ENCODE peak calls at places on chromosomes 3 and 15, in five cellular contexts. Z, D, G, K and W are unnamed samples.

GRCh38 chr15:79008666-79009065 is 63.8 kb upstream of the CTSH start:
- DNase-seq in Z (no peak), D (no peak), G (no peak), K (no peak), W (no peak)

GRCh38 chr15:80798911-80799310 is 19.7 kb downstream of the CEMIP start:
- DNase-seq in Z (no peak), D (no peak), G (no peak), K (no peak), W (no peak)

GRCh38 chr3:50567011-50567385 is 549 bp downstream of the C3orf18 start:
- DNase-seq in Z (no peak), D (no peak), G (no peak), K (no peak), W (no peak)

GRCh38 chr3:124821356-124821755 is 65.8 kb downstream of the ITGB5 start:
- DNase-seq in Z (no peak), D (no peak), G (no peak), K (no peak), W (no peak)

GRCh38 chr15:73753250-73754130 is at the start of gene INSYN1:
- DNase-seq in Z (peak; percentile 47), D (peak; percentile 40), G (no peak), K (peak; percentile 21), W (no peak)

GRCh38 chr3:54517424-54517823 is 395.1 kb downstream of the CACNA2D3 start:
- DNase-seq in Z (no peak), D (no peak), G (no peak), K (no peak), W (no peak)

GRCh38 chr3:42739401-42740158 is 33.5 kb downstream of the CCDC13 start:
- DNase-seq in Z (peak; percentile 25), D (no peak), G (no peak), K (no peak), W (no peak)

GRCh38 chr3:157103860-157104259 is 56.1 kb downstream of the CCNL1 start:
- DNase-seq in Z (no peak), D (no peak), G (no peak), K (no peak), W (no peak)

GRCh38 chr15:25897658-25898057 is 34.5 kb upstream of the ATP10A start:
- DNase-seq in Z (no peak), D (no peak), G (no peak), K (no peak), W (no peak)

GRCh38 chr3:105533955-105534354 is 167.2 kb downstream of the ALCAM start:
- DNase-seq in Z (no peak), D (no peak), G (no peak), K (no peak), W (no peak)

GRCh38 chr3:106534206-106534605 is 665.4 kb upstream of the CBLB start:
- DNase-seq in Z (no peak), D (peak; percentile 46), G (no peak), K (no peak), W (no peak)

GRCh38 chr3:19931180-19931692 is 2.8 kb downstream of the EFHB start:
- DNase-seq in Z (no peak), D (peak; percentile 18), G (peak; percentile 11), K (no peak), W (no peak)

GRCh38 chr15:86139828-86140227 is 60.2 kb downstream of the AGBL1 start:
- DNase-seq in Z (peak; percentile 73), D (no peak), G (no peak), K (no peak), W (no peak)

GRCh38 chr3:68876112-68876713 is 56.1 kb downstream of the TAFA4 start:
- DNase-seq in Z (no peak), D (peak; percentile 70), G (peak; percentile 52), K (peak; percentile 21), W (peak; percentile 63)

GRCh38 chr3:68880632-68881031 is 51.7 kb downstream of the TAFA4 start:
- DNase-seq in Z (no peak), D (no peak), G (no peak), K (no peak), W (no peak)

GRCh38 chr3:68878322-68878721 is 54.0 kb downstream of the TAFA4 start:
- DNase-seq in Z (no peak), D (peak; percentile 36), G (no peak), K (no peak), W (peak; percentile 24)

GRCh38 chr3:68874551-68875348 is 57.6 kb downstream of the TAFA4 start:
- DNase-seq in Z (no peak), D (no peak), G (no peak), K (no peak), W (no peak)

DNA sequence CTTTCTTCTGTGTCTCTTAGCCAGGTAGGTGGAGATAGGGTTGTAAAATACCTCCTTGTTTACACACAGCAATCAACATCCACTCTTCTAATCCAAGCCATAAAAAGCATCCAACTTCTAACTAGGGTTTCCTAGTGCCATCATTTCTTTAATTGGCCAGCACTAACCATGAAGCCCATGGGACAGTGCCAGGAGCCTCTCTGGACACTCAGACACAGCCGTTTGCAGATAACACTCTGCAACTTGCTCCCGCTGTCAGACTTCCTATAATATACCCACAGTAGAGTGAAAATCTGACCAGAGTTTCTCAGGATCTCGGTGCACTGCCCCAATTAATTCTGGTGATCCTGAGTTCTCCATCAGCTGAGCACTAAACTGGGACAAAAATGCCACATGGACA is 53.4 kb downstream of the TAFA4 start:
- DNase-seq in Z (no peak), D (no peak), G (no peak), K (no peak), W (no peak)
- H2AK5ac ChIP-seq in Z (no peak overlapping the region), D (no peak overlapping the region), G (no peak overlapping the region), K (no peak overlapping the region), W (no peak overlapping the region)

GRCh38 chr15:72074335-72075060 is 43.5 kb downstream of the MYO9A start:
- DNase-seq in Z (no peak), D (no peak), G (no peak), K (no peak), W (no peak)

GRCh38 chr15:72082176-72082575 is 35.8 kb downstream of the MYO9A start:
- DNase-seq in Z (no peak), D (no peak), G (no peak), K (no peak), W (no peak)

GRCh38 chr15:72077950-72078349 is 40.0 kb downstream of the MYO9A start:
- DNase-seq in Z (no peak), D (no peak), G (peak; percentile 5), K (no peak), W (no peak)

DNA sequence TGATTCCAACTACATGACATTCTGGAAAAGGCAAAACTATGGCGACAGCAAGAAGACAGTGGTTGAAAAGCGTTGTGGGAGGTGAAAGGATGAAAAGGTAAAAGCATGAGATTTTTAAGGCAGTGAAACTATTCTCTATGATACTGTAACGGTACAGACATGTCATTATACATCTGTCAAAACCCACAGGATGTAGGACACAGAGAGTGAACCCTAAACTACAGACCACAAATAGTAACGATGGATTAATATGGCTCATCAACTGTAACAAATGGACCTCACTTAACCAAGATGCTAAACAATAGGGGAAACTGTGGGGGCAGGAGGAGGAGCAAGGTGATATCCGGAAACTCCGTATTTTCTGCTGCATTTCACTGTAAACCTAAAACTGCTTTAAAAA is 39.1 kb downstream of the MYO9A start:
- DNase-seq in Z (no peak), D (no peak), G (no peak), K (no peak), W (no peak)
- H2BK12ac ChIP-seq in Z (no peak overlapping the region), D (no peak overlapping the region), G (no peak overlapping the region), K (no peak overlapping the region), W (no peak overlapping the region)

GRCh38 chr3:129330413-129330812 is 51.7 kb downstream of the HMCES start:
- DNase-seq in Z (no peak), D (no peak), G (no peak), K (no peak), W (no peak)
- H2AK5ac ChIP-seq in Z (no peak overlapping the region), D (no peak overlapping the region), G (no peak overlapping the region), K (no peak overlapping the region), W (no peak overlapping the region)

GRCh38 chr3:6861331-6861988 is 545 bp downstream of the GRM7 start:
- DNase-seq in Z (peak; percentile 56), D (no peak), G (no peak), K (no peak), W (peak; percentile 45)

GRCh38 chr3:6862880-6863195 is 1.9 kb downstream of the GRM7 start:
- DNase-seq in Z (no peak), D (no peak), G (no peak), K (no peak), W (peak; percentile 20)

GRCh38 chr3:6860149-6860548 is 766 bp upstream of the GRM7 start:
- DNase-seq in Z (peak; percentile 36), D (no peak), G (no peak), K (no peak), W (no peak)

GRCh38 chr3:6860911-6861330 is at the start of gene GRM7:
- DNase-seq in Z (peak; percentile 64), D (no peak), G (no peak), K (no peak), W (peak; percentile 58)

DNA sequence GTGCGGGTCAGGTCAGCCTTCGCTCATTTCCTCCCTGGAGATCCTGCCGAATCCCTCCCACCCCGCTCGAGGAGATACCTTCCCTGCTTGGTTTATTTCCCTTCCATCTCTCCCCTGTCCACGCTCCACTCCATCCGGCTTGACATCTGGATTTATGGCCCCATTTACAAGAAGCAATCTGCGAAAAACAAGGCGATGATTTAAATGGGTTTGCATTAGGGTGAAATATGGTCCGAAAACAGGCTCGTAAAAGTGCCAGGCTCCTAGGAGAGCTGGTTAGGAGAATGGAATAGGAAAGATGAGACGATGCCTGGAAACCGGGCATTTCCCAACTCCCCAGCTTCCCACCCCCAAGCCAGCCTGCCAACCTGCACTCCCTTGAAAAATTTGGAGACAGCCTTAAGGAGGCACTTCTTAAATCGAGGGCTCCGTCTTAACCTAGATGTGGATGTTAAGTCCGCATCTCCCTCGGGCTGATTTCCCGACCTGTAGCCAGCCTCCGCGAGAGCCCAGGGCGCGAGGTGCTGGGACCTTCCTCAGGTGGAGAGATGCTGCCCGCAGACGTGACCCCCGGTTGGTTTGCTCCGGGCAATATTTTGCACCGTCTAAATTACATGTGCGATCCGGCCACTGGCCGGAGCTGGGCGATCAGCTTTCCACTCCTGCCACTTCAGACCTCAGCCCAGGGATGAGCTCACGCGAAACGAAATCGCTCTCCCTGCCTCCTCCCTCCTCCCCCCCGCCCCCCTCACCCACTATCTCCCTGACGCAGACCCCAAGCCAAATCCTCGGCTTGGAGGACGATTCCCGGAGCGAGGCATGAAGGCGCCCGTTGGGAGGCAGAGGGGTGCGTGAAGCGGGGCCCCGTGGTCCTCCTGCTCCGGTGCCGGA is 1.3 kb downstream of the GRM7 start:
- DNase-seq in Z (peak; percentile 37), D (no peak), G (no peak), K (no peak), W (no peak)
- H2BK12ac ChIP-seq in Z (no peak overlapping the region), D (no peak overlapping the region), G (no peak overlapping the region), K (no peak overlapping the region), W (no peak overlapping the region)